ENCODE peak calls at places on chromosomes 3 and 15, in ten cellular contexts. T is mesothelial cell of epicardium, Y is gastrocnemius medialis, S is psoas muscle, E is HFFc6, L is choroid plexus epithelial cell, H is foreskin fibroblast, G is tibial nerve, J is D721Med, O is fibroblast of villous mesenchyme. B is an unnamed sample.

GRCh38 chr15:96703794-96704550 is 373.5 kb downstream of the NR2F2 start:
- DNase-seq in Y (no peak), H (no peak), T (no peak), S (no peak), L (no peak), O (no peak), J (no peak), E (no peak), G (no peak), B (no peak)

GRCh38 chr15:89441295-89441762 is 55.1 kb downstream of the RHCG start:
- DNase-seq in J (no peak), O (no peak), S (no peak), H (no peak), Y (no peak), E (no peak), L (no peak), G (no peak), T (no peak), B (no peak)

GRCh38 chr15:59622289-59622688 is 10.7 kb downstream of the GCNT3 start:
- DNase-seq in L (peak), J (no peak), S (no peak), H (peak), O (peak), G (no peak), E (peak), Y (no peak), T (no peak), B (peak)

GRCh38 chr3:66450389-66451022 is 50.3 kb downstream of the LRIG1 start:
- DNase-seq in Y (peak), H (peak), S (peak), E (peak), O (peak), J (no peak), G (peak), L (peak), T (no peak), B (peak)

GRCh38 chr15:100880139-100880896 is 687 bp downstream of the ALDH1A3 start:
- DNase-seq in H (no peak), E (no peak), S (no peak), G (no peak), Y (no peak), L (peak), O (no peak), T (no peak), J (no peak), B (no peak)

GRCh38 chr15:89030311-89030710 is 57.9 kb upstream of the ABHD2 start:
- DNase-seq in S (no peak), J (no peak), T (no peak), E (no peak), G (no peak), Y (no peak), O (no peak), L (no peak), H (no peak), B (no peak)

GRCh38 chr3:11509175-11510000 is 134.3 kb downstream of the VGLL4 start:
- DNase-seq in S (peak), O (peak), Y (peak), G (no peak), E (peak), H (peak), L (peak), J (no peak), T (no peak), B (peak)

GRCh38 chr3:112817271-112817670 is 29.4 kb downstream of the CD200R1L start:
- DNase-seq in L (peak), O (no peak), E (no peak), J (no peak), S (no peak), H (no peak), Y (no peak), T (no peak), G (no peak), B (no peak)

GRCh38 chr15:84878504-84878903 is 6.0 kb upstream of the SLC28A1 start:
- DNase-seq in L (peak), Y (peak), O (peak), J (peak), T (no peak), G (peak), E (peak), H (peak), S (peak), B (peak)

DNA sequence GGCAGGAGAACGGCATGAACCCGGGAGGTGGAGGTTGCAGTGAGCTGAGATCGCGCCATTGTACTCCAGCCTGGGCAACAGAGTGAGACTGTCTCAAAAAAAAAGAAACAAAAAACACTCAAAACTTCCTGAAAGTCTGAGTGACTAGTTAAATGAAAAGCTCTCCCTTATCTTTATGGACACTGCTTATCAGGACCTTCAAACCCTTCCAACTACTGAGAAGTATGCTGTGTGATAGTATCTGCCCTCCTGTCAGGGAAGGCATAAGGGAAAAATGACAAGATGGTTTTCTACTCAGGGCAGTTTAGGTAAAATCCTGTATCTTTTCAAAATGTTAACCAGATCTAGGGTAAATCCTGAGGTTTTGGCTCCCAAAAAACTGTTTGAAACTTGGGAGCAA is 21.8 kb downstream of the EMC7 start:
- DNase-seq in Y (no peak), O (no peak), J (no peak), H (no peak), L (no peak), E (no peak), S (no peak), T (no peak), G (no peak), B (no peak)
- TF ChIP-seq CTCF in Y (no peak), O (no peak), J (no peak), H (no peak), L (no peak), E (no peak), S (no peak), T (no peak), G (no peak), B (no peak)

GRCh38 chr15:67903708-67904107 is 63.9 kb upstream of the RNU6-1 start:
- DNase-seq in S (no peak), J (no peak), E (no peak), L (no peak), G (no peak), H (no peak), O (no peak), T (no peak), Y (no peak), B (no peak)

GRCh38 chr15:67907175-67907723 is 67.4 kb upstream of the RNU6-1 start:
- DNase-seq in E (no peak), L (no peak), S (no peak), O (no peak), H (no peak), G (no peak), J (no peak), Y (no peak), T (no peak), B (no peak)

GRCh38 chr15:67905628-67906027 is 65.8 kb upstream of the RNU6-1 start:
- DNase-seq in J (no peak), O (no peak), E (no peak), H (no peak), G (no peak), Y (no peak), T (no peak), L (no peak), S (no peak), B (no peak)

GRCh38 chr15:67908756-67909155 is 68.9 kb upstream of the RNU6-1 start:
- DNase-seq in T (no peak), L (no peak), Y (no peak), E (no peak), G (no peak), O (no peak), H (no peak), J (no peak), S (no peak), B (no peak)

DNA sequence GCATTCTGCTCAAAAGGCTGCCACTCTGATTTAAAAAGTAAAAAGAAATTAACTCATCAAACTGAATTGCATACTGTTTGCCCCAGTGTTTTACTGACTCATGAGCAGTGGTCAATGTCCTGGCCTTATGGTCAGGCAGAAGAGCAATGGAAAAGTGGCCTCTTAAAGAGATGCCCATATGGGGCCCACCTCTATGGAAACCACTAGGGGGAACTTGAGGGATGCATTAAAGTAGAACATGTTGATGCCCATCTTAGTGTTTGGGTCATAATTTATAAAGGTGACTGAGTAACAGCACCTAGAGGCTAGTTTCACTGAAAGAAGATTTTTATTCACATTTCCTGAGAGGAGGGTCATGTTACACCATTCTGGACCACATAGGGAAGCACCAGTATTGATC is 66.5 kb upstream of the RNU6-1 start:
- DNase-seq in G (no peak), T (no peak), J (no peak), S (no peak), E (peak), L (peak), H (no peak), O (peak), Y (no peak), B (no peak)
- TF ChIP-seq CTCF in G (no peak), T (no peak), J (peak), S (peak), E (peak), L (peak), H (peak), O (peak), Y (no peak), B (no peak)

DNA sequence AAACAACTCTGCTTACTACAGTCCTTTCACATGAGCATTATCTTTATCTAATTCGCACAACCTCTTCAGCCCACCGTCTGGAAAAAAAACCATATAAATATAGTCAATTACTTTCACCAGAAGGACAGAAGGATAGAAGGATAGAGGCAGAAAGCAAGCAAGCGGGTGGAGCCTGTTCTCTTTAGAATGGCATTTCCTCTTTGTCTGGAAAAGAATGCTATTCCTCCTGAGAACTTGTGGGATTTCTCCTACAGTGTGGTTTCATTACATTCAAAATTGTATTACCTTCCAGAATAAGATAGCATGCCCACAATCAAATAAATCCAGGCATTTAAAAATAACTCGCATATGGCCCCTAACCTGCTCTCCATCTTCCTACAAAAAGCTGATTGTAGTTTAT is 23.1 kb downstream of the SLC30A4 start:
- DNase-seq in E (peak), H (no peak), T (no peak), Y (no peak), J (no peak), G (no peak), O (no peak), L (peak), S (no peak), B (no peak)
- TF ChIP-seq CTCF in E (no peak), H (no peak), T (no peak), Y (no peak), J (no peak), G (no peak), O (no peak), L (no peak), S (no peak), B (no peak)

GRCh38 chr3:153165211-153165815 is 3.3 kb downstream of the RAP2B start:
- DNase-seq in Y (no peak), T (no peak), L (peak), E (no peak), S (no peak), O (peak), G (no peak), J (no peak), H (no peak), B (no peak)
- TF ChIP-seq CTCF in Y (no peak), T (peak), L (peak), E (peak), S (no peak), O (peak), G (no peak), J (peak), H (peak), B (peak)

DNA sequence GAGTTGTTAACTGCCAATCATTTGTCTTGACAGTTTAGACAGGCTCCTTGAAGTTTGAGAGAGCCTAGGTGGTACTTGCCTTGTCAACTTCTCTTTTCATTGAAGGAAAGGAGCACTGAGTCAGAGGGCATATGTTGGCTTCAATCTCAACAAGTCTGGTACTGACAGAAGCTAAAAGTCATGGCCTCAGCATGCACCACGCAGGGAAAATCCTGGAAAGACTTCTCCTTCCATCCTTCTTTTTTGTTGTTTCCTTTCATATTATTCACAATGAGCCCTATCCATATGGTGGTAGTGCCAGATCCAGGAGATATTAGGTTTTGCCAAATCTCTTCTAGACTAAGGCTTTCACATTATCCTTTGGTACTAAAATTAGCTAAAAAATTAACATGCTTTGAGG is 1272.5 kb downstream of the ROBO1 start:
- DNase-seq in H (no peak), Y (no peak), S (no peak), O (no peak), G (no peak), T (no peak), E (no peak), L (no peak), J (no peak), B (no peak)
- TF ChIP-seq CTCF in H (no peak), Y (no peak), S (no peak), O (no peak), G (no peak), T (no peak), E (no peak), L (no peak), J (no peak), B (no peak)

DNA sequence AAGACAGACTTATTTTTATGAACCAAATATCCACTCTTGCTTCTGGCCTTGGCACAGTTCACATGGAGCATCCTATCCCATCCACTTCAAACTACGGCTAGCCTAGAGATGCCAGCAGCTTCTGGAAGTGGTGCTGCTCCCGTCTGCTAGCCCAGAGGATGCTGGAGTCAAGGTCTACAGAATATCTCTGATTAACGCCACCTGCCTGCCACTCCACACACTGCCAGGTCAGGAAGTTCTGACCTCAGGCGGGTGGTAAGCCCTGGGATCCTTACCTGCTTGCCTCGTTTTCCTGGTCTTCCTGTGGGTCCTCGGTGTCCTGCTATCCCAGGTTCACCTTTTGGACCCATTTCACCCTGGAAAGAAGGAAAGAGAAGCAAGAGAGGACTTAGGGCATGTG is 42.9 kb downstream of the EAF1 start:
- DNase-seq in T (no peak), H (no peak), G (no peak), Y (no peak), O (no peak), S (no peak), J (no peak), E (no peak), L (no peak), B (peak)
- TF ChIP-seq CTCF in T (no peak), H (no peak), G (no peak), Y (no peak), O (no peak), S (no peak), J (no peak), E (peak), L (no peak), B (no peak)